ENCODE peak calls at places on chromosomes 12 and 14, in ten cellular contexts. J is tibial artery, U is astrocyte, Z is OCI-LY7, S is GM23338, L is epithelial cell of esophagus, C is endothelial cell, O is transverse colon, K is fibroblast of pulmonary artery, E is MCF 10A. X is an unnamed sample.

GRCh38 chr14:56416213-56416612 is 163.4 kb upstream of the TMEM260 start:
- DNase-seq in J (no peak), U (no peak), Z (no peak), S (no peak), L (no peak), C (no peak), O (no peak), K (no peak), E (no peak), X (no peak)

GRCh38 chr12:4813741-4814140 is 93.5 kb downstream of the GALNT8 start:
- DNase-seq in J (no peak), U (no peak), Z (no peak), S (no peak), L (peak; percentile 17), C (no peak), O (no peak), K (no peak), E (no peak), X (no peak)

GRCh38 chr14:94306047-94306978 is 13.2 kb upstream of the SERPINA10 start:
- DNase-seq in J (no peak), U (no peak), Z (no peak), S (no peak), L (no peak), C (no peak), O (no peak), K (no peak), E (no peak), X (peak; percentile 62)

GRCh38 chr14:32372154-32372553 is 43.1 kb downstream of the AKAP6 start:
- DNase-seq in J (no peak), U (peak; percentile 95), Z (no peak), S (no peak), L (peak; percentile 88), C (no peak), O (no peak), K (peak; percentile 86), E (peak; percentile 59), X (no peak)

GRCh38 chr12:51009038-51009437 is 17.1 kb downstream of the SLC11A2 start:
- DNase-seq in J (peak; percentile 79), U (no peak), Z (no peak), S (no peak), L (no peak), C (no peak), O (peak; percentile 57), K (peak; percentile 22), E (no peak), X (no peak)

GRCh38 chr12:54428050-54429013 is 9.3 kb upstream of the ITGA5 start:
- DNase-seq in J (peak; percentile 81), U (peak; percentile 78), Z (no peak), S (no peak), L (peak; percentile 51), C (peak; percentile 65), O (peak; percentile 28), K (peak; percentile 66), E (peak; percentile 87), X (no peak)

GRCh38 chr12:131950182-131950913 is 606 bp downstream of the EP400 start:
- DNase-seq in J (no peak), U (no peak), Z (peak; percentile 48), S (peak; percentile 39), L (peak; percentile 17), C (peak; percentile 41), O (peak; percentile 31), K (no peak), E (no peak), X (peak; percentile 85)

GRCh38 chr12:129863938-129864337 is 39.9 kb downstream of the TMEM132D start:
- DNase-seq in J (no peak), U (no peak), Z (no peak), S (peak; percentile 36), L (no peak), C (no peak), O (no peak), K (no peak), E (no peak), X (no peak)

GRCh38 chr12:1630827-1631591 is 2.0 kb downstream of the WNT5B start:
- DNase-seq in J (no peak), U (peak; percentile 46), Z (no peak), S (peak; percentile 55), L (no peak), C (peak; percentile 49), O (no peak), K (no peak), E (no peak), X (peak; percentile 86)

GRCh38 chr12:52370906-52371608 is 3.8 kb upstream of the KRT85 start:
- DNase-seq in J (peak; percentile 93), U (peak; percentile 73), Z (no peak), S (no peak), L (no peak), C (no peak), O (peak; percentile 29), K (peak; percentile 76), E (no peak), X (no peak)

GRCh38 chr12:131671871-131672270 is 39.0 kb upstream of the SFSWAP start:
- DNase-seq in J (no peak), U (no peak), Z (no peak), S (no peak), L (no peak), C (no peak), O (no peak), K (no peak), E (no peak), X (peak; percentile 73)

GRCh38 chr12:32535260-32535999 is 136.1 kb downstream of the FGD4 start:
- DNase-seq in J (peak; percentile 81), U (peak; percentile 58), Z (peak; percentile 84), S (peak; percentile 57), L (peak; percentile 67), C (peak; percentile 9), O (peak; percentile 84), K (peak; percentile 69), E (peak; percentile 78), X (peak; percentile 86)

GRCh38 chr14:91252901-91253794 is 8.6 kb upstream of the GPR68 start:
- DNase-seq in J (no peak), U (no peak), Z (peak; percentile 40), S (peak; percentile 88), L (no peak), C (peak; percentile 45), O (peak; percentile 63), K (no peak), E (no peak), X (no peak)
- TF ChIP-seq CTCF in J (no peak), U (no peak), Z (peak; percentile 43), S (peak; percentile 46), L (no peak), C (no peak), O (no peak), K (no peak), E (no peak), X (no peak)

DNA sequence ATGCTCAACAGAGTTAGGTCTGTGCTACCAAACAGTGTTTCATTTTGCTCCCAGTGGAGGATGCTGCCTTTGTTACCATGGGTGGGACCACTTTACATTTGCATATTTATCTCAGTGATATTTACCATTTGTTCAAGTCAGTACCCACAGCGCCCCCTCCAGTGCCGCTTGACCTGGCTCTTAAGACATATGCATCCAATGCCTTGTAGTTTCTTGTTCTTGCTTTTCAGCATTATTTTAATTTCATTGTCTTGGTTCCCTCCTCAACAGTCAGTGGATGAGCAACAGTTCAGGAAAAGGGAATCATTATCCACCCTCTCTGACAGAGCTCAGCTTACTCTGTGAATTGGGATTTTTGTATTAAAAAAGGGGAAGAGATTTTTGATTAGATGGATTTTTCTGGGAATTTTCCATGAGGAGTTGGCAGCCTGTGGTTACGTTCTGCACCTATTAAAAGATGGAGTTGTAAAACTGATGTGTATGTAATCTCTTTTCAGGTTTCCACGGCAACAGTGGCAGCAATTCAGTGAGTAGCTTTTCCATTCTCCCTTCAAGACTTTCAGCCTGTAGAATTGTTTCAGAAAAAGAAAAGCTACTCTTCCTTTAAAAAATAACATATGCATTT is 240.5 kb upstream of the DAAM1 start:
- DNase-seq in J (no peak), U (no peak), Z (no peak), S (peak; percentile 68), L (peak; percentile 18), C (no peak), O (no peak), K (no peak), E (no peak), X (no peak)
- TF ChIP-seq CTCF in J (no peak), U (no peak), Z (peak; percentile 38), S (peak; percentile 70), L (no peak), C (peak; percentile 18), O (no peak), K (no peak), E (no peak), X (peak; percentile 11)

GRCh38 chr14:22164616-22165015 is 424.4 kb downstream of the DAD1 start:
- DNase-seq in J (no peak), U (no peak), Z (no peak), S (no peak), L (peak; percentile 59), C (no peak), O (no peak), K (no peak), E (no peak), X (no peak)

GRCh38 chr14:22158560-22158959 is 430.5 kb downstream of the DAD1 start:
- DNase-seq in J (no peak), U (no peak), Z (no peak), S (no peak), L (no peak), C (no peak), O (no peak), K (no peak), E (no peak), X (no peak)

GRCh38 chr14:22159968-22160367 is 429.1 kb downstream of the DAD1 start:
- DNase-seq in J (no peak), U (no peak), Z (no peak), S (no peak), L (peak; percentile 64), C (no peak), O (peak; percentile 19), K (no peak), E (no peak), X (no peak)

GRCh38 chr14:22159049-22159448 is 430.0 kb downstream of the DAD1 start:
- DNase-seq in J (no peak), U (no peak), Z (no peak), S (no peak), L (peak; percentile 98), C (no peak), O (no peak), K (no peak), E (peak; percentile 65), X (no peak)

DNA sequence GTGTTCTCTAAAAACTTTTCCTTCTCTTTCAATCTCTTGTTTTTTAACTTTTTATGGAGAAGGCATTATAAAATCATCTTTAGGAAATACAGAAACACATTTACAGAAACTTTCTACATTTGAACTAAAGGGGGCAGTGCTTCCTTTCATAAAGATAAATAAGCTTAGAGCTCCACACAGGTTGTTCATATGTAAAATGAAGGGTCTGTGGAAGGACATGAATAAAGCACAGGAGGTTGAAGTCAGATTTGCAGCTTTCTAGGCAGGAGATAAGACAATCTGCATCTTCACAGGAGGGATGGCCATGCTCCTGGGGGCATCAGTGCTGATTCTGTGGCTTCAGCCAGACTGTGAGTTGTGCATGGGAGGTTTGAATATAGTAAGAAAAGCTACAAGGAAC is 426.0 kb downstream of the DAD1 start:
- DNase-seq in J (no peak), U (no peak), Z (peak; percentile 12), S (peak; percentile 66), L (peak; percentile 39), C (no peak), O (no peak), K (no peak), E (peak; percentile 18), X (no peak)
- TF ChIP-seq CTCF in J (no peak), U (peak; percentile 21), Z (peak; percentile 72), S (peak; percentile 69), L (peak; percentile 29), C (peak; percentile 15), O (peak; percentile 19), K (peak; percentile 6), E (peak; percentile 32), X (peak; percentile 43)

GRCh38 chr14:28756896-28757570 is 9.6 kb upstream of the FOXG1 start:
- DNase-seq in J (no peak), U (peak; percentile 45), Z (peak; percentile 1), S (peak; percentile 81), L (peak; percentile 66), C (peak; percentile 53), O (no peak), K (peak; percentile 72), E (peak; percentile 60), X (no peak)
- TF ChIP-seq CTCF in J (no peak), U (peak; percentile 81), Z (peak; percentile 63), S (peak; percentile 86), L (peak; percentile 87), C (peak; percentile 56), O (peak; percentile 42), K (peak; percentile 83), E (peak; percentile 73), X (peak; percentile 67)